ENCODE peak calls at places on chromosomes 1 and 21, in nine cellular contexts. S is skeletal muscle cell, Q is HTR-8/SVneo, P is nucleus accumbens, A is A172, Y is T-cell, Z is H54, W is T-helper 2 cell, X is 8988T. M is an unnamed sample.

GRCh38 chr1:94927405-94928175 is 680 bp upstream of the CNN3 start:
- DNase-seq in P (no peak), S (no peak), Y (no peak), Z (no peak), W (no peak), A (peak; percentile 32), X (no peak), Q (no peak), M (no peak)

GRCh38 chr1:209207701-209208286 is 375.7 kb upstream of the CAMK1G start:
- DNase-seq in P (no peak), W (no peak), X (peak; percentile 40), A (peak; percentile 49), Z (peak; percentile 51), Y (no peak), S (peak; percentile 31), Q (peak; percentile 77), M (peak; percentile 88)

GRCh38 chr1:214670098-214670497 is 67.1 kb downstream of the CENPF start:
- DNase-seq in A (no peak), Y (no peak), W (no peak), X (no peak), Q (no peak), P (no peak), S (peak; percentile 76), Z (peak; percentile 7), M (no peak)

GRCh38 chr1:26993237-26994019 is at the start of gene TRNP1:
- DNase-seq in A (peak; percentile 66), W (peak; percentile 48), Y (peak; percentile 35), S (peak; percentile 45), Z (peak; percentile 78), X (peak; percentile 91), P (peak; percentile 15), Q (peak; percentile 78), M (peak; percentile 65)

GRCh38 chr1:231806623-231807470 is 180.3 kb downstream of the DISC1 start:
- DNase-seq in W (no peak), Y (no peak), P (no peak), Z (peak; percentile 43), S (no peak), Q (peak; percentile 60), A (peak; percentile 82), X (peak; percentile 53), M (peak; percentile 62)

GRCh38 chr1:11334261-11334804 is 61.3 kb downstream of the UBIAD1 start:
- DNase-seq in Z (no peak), Y (no peak), A (no peak), Q (no peak), X (no peak), W (no peak), P (no peak), S (no peak), M (no peak)

GRCh38 chr21:42218836-42219605 is at the start of gene ABCG1:
- DNase-seq in W (peak; percentile 30), X (peak; percentile 60), A (no peak), Y (peak; percentile 24), S (no peak), Z (no peak), Q (no peak), P (no peak), M (peak; percentile 93)

GRCh38 chr1:61348025-61348665 is 265.8 kb downstream of the NFIA start:
- DNase-seq in Z (no peak), S (no peak), Q (no peak), W (no peak), P (no peak), X (no peak), Y (no peak), A (no peak), M (no peak)

GRCh38 chr1:160925652-160926241 is 28.9 kb downstream of the ITLN2 start:
- DNase-seq in S (no peak), A (peak; percentile 35), X (no peak), Z (no peak), Y (no peak), P (no peak), Q (no peak), W (no peak), M (no peak)

GRCh38 chr1:62962794-62963776 is 179.2 kb downstream of the ATG4C start:
- DNase-seq in A (peak; percentile 15), W (no peak), X (peak; percentile 42), Q (peak; percentile 11), Z (peak; percentile 57), S (peak; percentile 2), Y (no peak), P (no peak), M (peak; percentile 23)

GRCh38 chr1:110339427-110340206 is 440 bp downstream of the RBM15 start:
- DNase-seq in S (no peak), W (peak; percentile 24), Y (peak; percentile 28), Z (peak; percentile 17), Q (peak; percentile 6), X (no peak), P (peak; percentile 70), A (no peak), M (peak; percentile 52)

GRCh38 chr1:206754011-206754410 is 16.6 kb upstream of the IL19 start:
- DNase-seq in Q (no peak), Y (no peak), Z (no peak), P (no peak), A (no peak), X (no peak), S (no peak), W (no peak), M (no peak)

GRCh38 chr1:177890459-177890858 is 79.4 kb downstream of the SEC16B start:
- DNase-seq in W (no peak), P (no peak), Z (no peak), A (no peak), S (no peak), Y (no peak), Q (no peak), X (no peak), M (no peak)

GRCh38 chr1:201051399-201051798 is 27.9 kb upstream of the KIF21B start:
- DNase-seq in Y (no peak), S (no peak), W (no peak), P (no peak), X (no peak), Q (no peak), Z (no peak), A (no peak), M (no peak)

GRCh38 chr1:213374369-213374768 is 323.3 kb downstream of the RPS6KC1 start:
- DNase-seq in Y (peak; percentile 23), Z (peak; percentile 50), X (peak; percentile 35), Q (peak; percentile 63), W (peak; percentile 16), S (no peak), A (peak; percentile 60), P (peak; percentile 16), M (no peak)

GRCh38 chr1:229643996-229644748 is 18.1 kb downstream of the URB2 start:
- DNase-seq in X (no peak), Q (no peak), P (no peak), S (no peak), Y (no peak), W (no peak), Z (no peak), A (no peak), M (peak; percentile 44)

GRCh38 chr1:10561497-10561896 is 86.7 kb downstream of the PEX14 start:
- DNase-seq in S (no peak), P (no peak), Y (no peak), A (no peak), X (no peak), Z (no peak), W (no peak), Q (no peak), M (no peak)

GRCh38 chr21:36412916-36413315 is 27.7 kb downstream of the CHAF1B start:
- DNase-seq in Z (no peak), S (no peak), A (no peak), X (no peak), P (no peak), W (no peak), Q (no peak), Y (no peak), M (no peak)

GRCh38 chr1:209021622-209022021 is 561.9 kb upstream of the CAMK1G start:
- DNase-seq in Z (no peak), S (no peak), X (no peak), Y (no peak), A (no peak), Q (no peak), P (no peak), W (no peak), M (no peak)

GRCh38 chr21:35211767-35212166 is 162.7 kb upstream of the RUNX1 start:
- DNase-seq in S (no peak), A (no peak), Q (no peak), Y (no peak), X (no peak), P (no peak), Z (no peak), W (no peak), M (no peak)

GRCh38 chr1:204991342-204991844 is 51.6 kb upstream of the CNTN2 start:
- DNase-seq in Q (no peak), A (no peak), S (no peak), X (no peak), Z (no peak), W (no peak), Y (no peak), P (peak; percentile 18), M (no peak)

GRCh38 chr1:226063362-226064167 is 1.0 kb downstream of the H3-3A start:
- DNase-seq in A (peak; percentile 47), S (no peak), W (no peak), P (peak; percentile 41), Z (no peak), Q (no peak), Y (peak; percentile 28), X (no peak), M (peak; percentile 88)

GRCh38 chr1:186617860-186618780 is 62.1 kb downstream of the PTGS2 start:
- DNase-seq in S (peak; percentile 67), P (no peak), Z (peak; percentile 20), Q (no peak), A (peak; percentile 33), X (no peak), Y (peak; percentile 24), W (no peak), M (peak; percentile 79)

GRCh38 chr1:200483491-200484143 is 73.8 kb upstream of the ZNF281 start:
- DNase-seq in X (peak; percentile 69), S (peak; percentile 99), Y (no peak), P (no peak), Q (peak; percentile 95), W (no peak), A (peak; percentile 99), Z (peak; percentile 83), M (peak; percentile 47)

GRCh38 chr1:110011527-110012041 is 22.8 kb upstream of the STRIP1 start:
- DNase-seq in Q (peak; percentile 47), Y (peak; percentile 10), S (no peak), P (no peak), X (no peak), Z (peak; percentile 33), W (no peak), A (peak; percentile 41), M (no peak)

GRCh38 chr1:244792188-244792850 is 43.1 kb upstream of the COX20 start:
- DNase-seq in A (no peak), Y (no peak), Z (no peak), P (no peak), X (no peak), W (no peak), S (no peak), Q (no peak), M (no peak)

GRCh38 chr1:22315315-22316078 is 136.2 kb upstream of the ZBTB40 start:
- DNase-seq in Z (no peak), A (no peak), Y (no peak), P (no peak), S (no peak), Q (no peak), X (no peak), W (no peak), M (peak; percentile 62)

GRCh38 chr1:168920456-168921094 is 185.9 kb upstream of the ATP1B1 start:
- DNase-seq in W (no peak), Q (no peak), Z (no peak), P (no peak), X (no peak), S (peak; percentile 3), A (peak; percentile 51), Y (no peak), M (peak; percentile 31)

GRCh38 chr1:236301958-236302335 is 20.2 kb upstream of the ERO1B start:
- DNase-seq in Y (no peak), S (no peak), Q (no peak), P (no peak), A (no peak), X (no peak), W (no peak), Z (no peak), M (no peak)

GRCh38 chr1:1239624-1240347 is 6.7 kb downstream of the C1QTNF12 start:
- DNase-seq in Y (no peak), Z (no peak), P (no peak), A (no peak), X (no peak), Q (no peak), W (no peak), S (no peak), M (peak; percentile 74)

GRCh38 chr1:11406845-11407244 is 72.1 kb upstream of the DISP3 start:
- DNase-seq in X (no peak), Q (no peak), A (no peak), P (no peak), Z (no peak), S (no peak), Y (no peak), W (no peak), M (no peak)